ENCODE peak calls at places on chromosomes 4 and X, in eight cellular contexts. T, X, Q, W, B, R, K and N are unnamed samples.

GRCh38 chr4:31107362-31107761 is 387.2 kb downstream of the PCDH7 start:
- DNase-seq in K (no peak), Q (no peak), W (no peak), T (no peak), B (no peak), X (no peak), R (no peak), N (no peak)

GRCh38 chr4:188484256-188484655 is 345.0 kb downstream of the TRIML1 start:
- DNase-seq in R (no peak), W (no peak), B (no peak), K (no peak), Q (no peak), T (no peak), X (no peak), N (no peak)

GRCh38 chr4:8906991-8907595 is 35.5 kb upstream of the HMX1 start:
- DNase-seq in W (no peak), K (no peak), Q (no peak), T (no peak), X (no peak), R (no peak), B (no peak), N (no peak)

GRCh38 chr4:181528570-181529184 is 714.5 kb upstream of the TENM3 start:
- DNase-seq in T (peak), K (peak), Q (peak), B (peak), R (peak), W (peak), X (peak), N (no peak)

GRCh38 chrX:50723006-50723405 is 91.0 kb downstream of the SHROOM4 start:
- DNase-seq in K (no peak), Q (peak), B (no peak), X (no peak), R (no peak), W (no peak), T (no peak), N (no peak)

GRCh38 chrX:100863326-100863854 is 10.8 kb downstream of the NOX1 start:
- DNase-seq in T (no peak), B (no peak), X (no peak), R (no peak), K (no peak), W (no peak), Q (no peak), N (no peak)

GRCh38 chr4:141179474-141180026 is 41.1 kb upstream of the ZNF330 start:
- DNase-seq in T (no peak), K (no peak), W (no peak), X (no peak), B (no peak), Q (no peak), R (no peak), N (no peak)

GRCh38 chrX:13418126-13419091 is 98.6 kb upstream of the ATXN3L start:
- DNase-seq in B (no peak), T (no peak), X (no peak), Q (peak), K (no peak), R (no peak), W (no peak), N (no peak)

GRCh38 chr4:156594619-156595018 is 377.0 kb downstream of the PDGFC start:
- DNase-seq in Q (peak), W (no peak), T (peak), K (no peak), B (no peak), X (peak), R (peak), N (no peak)

GRCh38 chr4:186485621-186486062 is 69.7 kb downstream of the MTNR1A start:
- DNase-seq in T (no peak), B (no peak), K (no peak), W (no peak), R (no peak), X (peak), Q (peak), N (no peak)

GRCh38 chr4:108367751-108368150 is 199.0 kb upstream of the LEF1 start:
- DNase-seq in K (no peak), Q (no peak), X (no peak), B (no peak), R (no peak), W (no peak), T (no peak), N (no peak)